ENCODE peak calls at places on chromosomes 5 and 9, in four cellular contexts. Y is NCI-H1092; F is NCI-H69; E is CD4-positive, alpha-beta T cell. K is an unnamed sample.

GRCh38 chr9:116141864-116142561 is 11.6 kb upstream of the PAPPA start:
- DNase-seq in E (no peak), F (peak; percentile 10), Y (no peak), K (no peak)

GRCh38 chr5:173538654-173539053 is 77.8 kb downstream of the BOD1 start:
- DNase-seq in E (no peak), F (no peak), Y (no peak), K (no peak)

GRCh38 chr5:178240772-178241171 is 8.2 kb upstream of the PHYKPL start:
- DNase-seq in Y (no peak), E (no peak), F (no peak), K (no peak)

GRCh38 chr5:120615967-120616645 is 152.0 kb downstream of the PRR16 start:
- DNase-seq in E (no peak), Y (no peak), F (no peak), K (no peak)

GRCh38 chr9:128006360-128007024 is 25.7 kb upstream of the EEIG1 start:
- DNase-seq in Y (no peak), E (no peak), F (no peak), K (no peak)

GRCh38 chr5:38666668-38667498 is 110.4 kb upstream of the LIFR start:
- DNase-seq in Y (peak; percentile 6), E (no peak), F (no peak), K (no peak)

GRCh38 chr5:128395073-128395472 is 143.0 kb downstream of the FBN2 start:
- DNase-seq in E (no peak), F (no peak), Y (no peak), K (no peak)

GRCh38 chr5:176619203-176619568 is 9.2 kb upstream of the GPRIN1 start:
- DNase-seq in F (peak; percentile 89), Y (no peak), E (peak; percentile 64), K (peak; percentile 92)

GRCh38 chr9:70043689-70044449 is at the start of gene MAMDC2:
- DNase-seq in Y (no peak), F (peak; percentile 55), E (no peak), K (no peak)

GRCh38 chr9:123322771-123323481 is 33.1 kb upstream of the CRB2 start:
- DNase-seq in E (peak; percentile 64), Y (no peak), F (no peak), K (no peak)

GRCh38 chr5:14667770-14668169 is 3.3 kb downstream of the OTULIN start:
- DNase-seq in E (no peak), F (no peak), Y (no peak), K (no peak)

GRCh38 chr9:75063556-75064305 is 24.2 kb downstream of the NMRK1 start:
- DNase-seq in Y (no peak), F (peak; percentile 64), E (no peak), K (no peak)

GRCh38 chr5:113505181-113505580 is 8.3 kb upstream of the YTHDC2 start:
- DNase-seq in E (no peak), F (no peak), Y (no peak), K (no peak)

GRCh38 chr5:66891184-66891925 is 295.2 kb downstream of the MAST4 start:
- DNase-seq in F (peak; percentile 68), Y (no peak), E (no peak), K (no peak)

GRCh38 chr5:66406761-66407289 is 189.4 kb upstream of the MAST4 start:
- DNase-seq in E (no peak), F (peak; percentile 99), Y (peak; percentile 7), K (peak; percentile 89)

GRCh38 chr5:178595750-178596149 is 5.6 kb upstream of the COL23A1 start:
- DNase-seq in F (no peak), Y (no peak), E (no peak), K (no peak)

K was measured in NCI-H146.